ENCODE peak calls at places on chromosomes 5 and 9, in ten cellular contexts. R, L, C, D, B, A, Q, N, H and U are unnamed samples.

GRCh38 chr5:174159327-174160247 is 114.1 kb downstream of the NSG2 start:
- DNase-seq in R (no peak), L (no peak), C (no peak), D (no peak), B (no peak), A (peak), Q (peak), N (peak), H (no peak), U (no peak)

GRCh38 chr9:69143291-69143690 is 30.8 kb upstream of the TJP2 start:
- DNase-seq in R (no peak), L (no peak), C (no peak), D (no peak), B (no peak), A (no peak), Q (no peak), N (no peak), H (peak), U (no peak)

GRCh38 chr9:74961496-74961895 is 8.8 kb upstream of the C9orf40 start:
- DNase-seq in R (no peak), L (no peak), C (no peak), D (no peak), B (no peak), A (no peak), Q (no peak), N (no peak), H (no peak), U (no peak)

GRCh38 chr5:2686725-2687124 is 64.8 kb downstream of the IRX2 start:
- DNase-seq in R (no peak), L (no peak), C (no peak), D (no peak), B (no peak), A (no peak), Q (no peak), N (no peak), H (no peak), U (no peak)

GRCh38 chr5:5025774-5026406 is 114.2 kb upstream of the ADAMTS16 start:
- DNase-seq in R (peak), L (no peak), C (no peak), D (no peak), B (no peak), A (no peak), Q (no peak), N (peak), H (no peak), U (peak)

GRCh38 chr5:150298701-150299451 is 3.8 kb downstream of the ARSI start:
- DNase-seq in R (no peak), L (no peak), C (no peak), D (no peak), B (no peak), A (peak), Q (peak), N (peak), H (no peak), U (no peak)

GRCh38 chr9:110040788-110041187 is 167.2 kb downstream of the C9orf152 start:
- DNase-seq in R (no peak), L (no peak), C (no peak), D (no peak), B (no peak), A (no peak), Q (peak), N (peak), H (peak), U (no peak)

GRCh38 chr5:76704131-76704663 is 11.7 kb upstream of the F2R start:
- DNase-seq in R (no peak), L (no peak), C (no peak), D (no peak), B (no peak), A (no peak), Q (no peak), N (no peak), H (peak), U (no peak)

GRCh38 chr5:7638456-7638855 is 212.5 kb downstream of the CFAP90 start:
- DNase-seq in R (no peak), L (no peak), C (no peak), D (no peak), B (no peak), A (no peak), Q (no peak), N (peak), H (no peak), U (no peak)

GRCh38 chr9:113928269-113928668 is 52.2 kb downstream of the ZNF618 start:
- DNase-seq in R (no peak), L (no peak), C (no peak), D (no peak), B (no peak), A (no peak), Q (no peak), N (no peak), H (peak), U (no peak)

GRCh38 chr9:83070257-83070656 is 7.3 kb upstream of the RASEF start:
- DNase-seq in R (no peak), L (no peak), C (no peak), D (no peak), B (no peak), A (no peak), Q (peak), N (peak), H (no peak), U (no peak)

GRCh38 chr5:92927291-92927778 is 653.7 kb downstream of the NR2F1-AS1 start:
- DNase-seq in R (no peak), L (no peak), C (no peak), D (no peak), B (no peak), A (no peak), Q (no peak), N (no peak), H (peak), U (peak)

GRCh38 chr5:83467315-83468044 is 4.1 kb upstream of the VCAN start:
- DNase-seq in R (no peak), L (no peak), C (no peak), D (no peak), B (peak), A (peak), Q (no peak), N (peak), H (no peak), U (no peak)

GRCh38 chr5:73405691-73406090 is 42.9 kb downstream of the FOXD1 start:
- DNase-seq in R (no peak), L (no peak), C (no peak), D (no peak), B (no peak), A (no peak), Q (no peak), N (no peak), H (no peak), U (no peak)

GRCh38 chr5:97231025-97231636 is 48.1 kb upstream of the RIOK2 start:
- DNase-seq in R (peak), L (peak), C (no peak), D (no peak), B (peak), A (peak), Q (peak), N (peak), H (peak), U (peak)

GRCh38 chr9:36878986-36879982 is 154.8 kb downstream of the PAX5 start:
- DNase-seq in R (peak), L (no peak), C (no peak), D (no peak), B (no peak), A (no peak), Q (no peak), N (no peak), H (no peak), U (no peak)

GRCh38 chr9:11962327-11962726 is 730.9 kb upstream of the TYRP1 start:
- DNase-seq in R (no peak), L (no peak), C (no peak), D (no peak), B (no peak), A (no peak), Q (no peak), N (no peak), H (no peak), U (no peak)

GRCh38 chr9:37243588-37244345 is 123.4 kb downstream of the ZCCHC7 start:
- DNase-seq in R (no peak), L (no peak), C (no peak), D (no peak), B (no peak), A (no peak), Q (no peak), N (no peak), H (no peak), U (no peak)

GRCh38 chr5:173648308-173648866 is 31.9 kb upstream of the BOD1 start:
- DNase-seq in R (no peak), L (no peak), C (no peak), D (no peak), B (no peak), A (no peak), Q (no peak), N (no peak), H (no peak), U (no peak)

GRCh38 chr5:179257190-179257741 is 88.0 kb downstream of the ADAMTS2 start:
- DNase-seq in R (no peak), L (no peak), C (no peak), D (no peak), B (peak), A (no peak), Q (no peak), N (peak), H (no peak), U (no peak)

GRCh38 chr5:38535281-38535750 is 21.1 kb downstream of the LIFR start:
- DNase-seq in R (no peak), L (no peak), C (no peak), D (no peak), B (no peak), A (no peak), Q (no peak), N (no peak), H (no peak), U (peak)

GRCh38 chr5:135821061-135821781 is 13.2 kb upstream of the SLC25A48 start:
- DNase-seq in R (no peak), L (peak), C (no peak), D (no peak), B (peak), A (no peak), Q (no peak), N (no peak), H (no peak), U (peak)

GRCh38 chr5:166746506-166746905 is 1544.9 kb upstream of the WWC1 start:
- DNase-seq in R (no peak), L (no peak), C (no peak), D (no peak), B (no peak), A (no peak), Q (no peak), N (no peak), H (no peak), U (no peak)

GRCh38 chr5:80437326-80437725 is 29.5 kb downstream of the ZFYVE16 start:
- DNase-seq in R (no peak), L (no peak), C (no peak), D (no peak), B (no peak), A (no peak), Q (no peak), N (no peak), H (no peak), U (no peak)

GRCh38 chr5:146751781-146752401 is 126.7 kb downstream of the PPP2R2B start:
- DNase-seq in R (peak), L (no peak), C (peak), D (peak), B (no peak), A (no peak), Q (no peak), N (no peak), H (no peak), U (no peak)

GRCh38 chr9:77016111-77016525 is 3.3 kb upstream of the FOXB2 start:
- DNase-seq in R (no peak), L (no peak), C (no peak), D (no peak), B (peak), A (no peak), Q (no peak), N (no peak), H (no peak), U (no peak)

GRCh38 chr5:93990504-93991085 is 249.2 kb upstream of the POU5F2 start:
- DNase-seq in R (no peak), L (no peak), C (no peak), D (no peak), B (peak), A (no peak), Q (no peak), N (peak), H (no peak), U (no peak)

GRCh38 chr9:20925256-20926046 is 106.0 kb downstream of the HACD4 start:
- DNase-seq in R (no peak), L (no peak), C (no peak), D (no peak), B (no peak), A (no peak), Q (no peak), N (no peak), H (no peak), U (no peak)

GRCh38 chr5:94431696-94432095 is 186.7 kb downstream of the KIAA0825 start:
- DNase-seq in R (no peak), L (no peak), C (no peak), D (no peak), B (no peak), A (no peak), Q (no peak), N (no peak), H (no peak), U (no peak)